ENCODE peak calls at places on chromosomes 3 and 15, in nine cellular contexts. One of them, this sample, is unnamed.

GRCh38 chr15:53625260-53625659 is 134.2 kb downstream of the WDR72 start:
- DNase-seq in stimulated activated effector memory CD8-positive, alpha-beta T cell treated with anti-CD3 and anti-CD28 coated beads, Interleukin-12 subunit alpha, Interleukin-12 subunit beta, amount 100 ng/mL, for 72 hours: no peak
- DNase-seq in NAMALWA: no peak
- DNase-seq in dermis microvascular lymphatic vessel endothelial cell: no peak
- DNase-seq in H9: peak; percentile 54
- DNase-seq in left ventricle myocardium inferior: no peak
- DNase-seq in esophagus muscularis mucosa: no peak
- DNase-seq in osteocyte: no peak
- DNase-seq in iris pigment epithelial cell: no peak
- DNase-seq in this sample: no peak

GRCh38 chr3:8246070-8246469 is 255.6 kb upstream of the LMCD1 start:
- DNase-seq in osteocyte: no peak
- DNase-seq in iris pigment epithelial cell: no peak
- DNase-seq in dermis microvascular lymphatic vessel endothelial cell: no peak
- DNase-seq in NAMALWA: no peak
- DNase-seq in H9: no peak
- DNase-seq in stimulated activated effector memory CD8-positive, alpha-beta T cell treated with anti-CD3 and anti-CD28 coated beads, Interleukin-12 subunit alpha, Interleukin-12 subunit beta, amount 100 ng/mL, for 72 hours: no peak
- DNase-seq in esophagus muscularis mucosa: no peak
- DNase-seq in left ventricle myocardium inferior: no peak
- DNase-seq in this sample: peak; percentile 93

GRCh38 chr15:38028869-38029268 is 94.4 kb downstream of the TMCO5A start:
- DNase-seq in osteocyte: no peak
- DNase-seq in esophagus muscularis mucosa: no peak
- DNase-seq in stimulated activated effector memory CD8-positive, alpha-beta T cell treated with anti-CD3 and anti-CD28 coated beads, Interleukin-12 subunit alpha, Interleukin-12 subunit beta, amount 100 ng/mL, for 72 hours: no peak
- DNase-seq in NAMALWA: no peak
- DNase-seq in H9: no peak
- DNase-seq in dermis microvascular lymphatic vessel endothelial cell: no peak
- DNase-seq in left ventricle myocardium inferior: no peak
- DNase-seq in iris pigment epithelial cell: peak; percentile 54
- DNase-seq in this sample: peak; percentile 13

GRCh38 chr3:113736548-113737089 is 9.4 kb downstream of the NAA50 start:
- DNase-seq in dermis microvascular lymphatic vessel endothelial cell: peak; percentile 57
- DNase-seq in osteocyte: no peak
- DNase-seq in esophagus muscularis mucosa: no peak
- DNase-seq in left ventricle myocardium inferior: no peak
- DNase-seq in H9: no peak
- DNase-seq in iris pigment epithelial cell: peak; percentile 65
- DNase-seq in stimulated activated effector memory CD8-positive, alpha-beta T cell treated with anti-CD3 and anti-CD28 coated beads, Interleukin-12 subunit alpha, Interleukin-12 subunit beta, amount 100 ng/mL, for 72 hours: no peak
- DNase-seq in NAMALWA: peak; percentile 86
- DNase-seq in this sample: peak; percentile 66

GRCh38 chr3:57382933-57383332 is 90.4 kb upstream of the ASB14 start:
- DNase-seq in NAMALWA: no peak
- DNase-seq in H9: no peak
- DNase-seq in iris pigment epithelial cell: peak; percentile 15
- DNase-seq in esophagus muscularis mucosa: no peak
- DNase-seq in dermis microvascular lymphatic vessel endothelial cell: no peak
- DNase-seq in osteocyte: no peak
- DNase-seq in stimulated activated effector memory CD8-positive, alpha-beta T cell treated with anti-CD3 and anti-CD28 coated beads, Interleukin-12 subunit alpha, Interleukin-12 subunit beta, amount 100 ng/mL, for 72 hours: no peak
- DNase-seq in left ventricle myocardium inferior: no peak
- DNase-seq in this sample: peak; percentile 71

GRCh38 chr3:167184511-167184910 is 195.6 kb downstream of the ZBBX start:
- DNase-seq in H9: peak; percentile 57
- DNase-seq in stimulated activated effector memory CD8-positive, alpha-beta T cell treated with anti-CD3 and anti-CD28 coated beads, Interleukin-12 subunit alpha, Interleukin-12 subunit beta, amount 100 ng/mL, for 72 hours: no peak
- DNase-seq in iris pigment epithelial cell: no peak
- DNase-seq in dermis microvascular lymphatic vessel endothelial cell: no peak
- DNase-seq in NAMALWA: no peak
- DNase-seq in esophagus muscularis mucosa: no peak
- DNase-seq in osteocyte: no peak
- DNase-seq in left ventricle myocardium inferior: no peak
- DNase-seq in this sample: no peak

GRCh38 chr15:89500397-89501270 is 4.3 kb upstream of the RHCG start:
- DNase-seq in left ventricle myocardium inferior: no peak
- DNase-seq in esophagus muscularis mucosa: no peak
- DNase-seq in iris pigment epithelial cell: no peak
- DNase-seq in H9: peak; percentile 38
- DNase-seq in NAMALWA: peak; percentile 39
- DNase-seq in osteocyte: no peak
- DNase-seq in dermis microvascular lymphatic vessel endothelial cell: no peak
- DNase-seq in stimulated activated effector memory CD8-positive, alpha-beta T cell treated with anti-CD3 and anti-CD28 coated beads, Interleukin-12 subunit alpha, Interleukin-12 subunit beta, amount 100 ng/mL, for 72 hours: no peak
- DNase-seq in this sample: no peak

GRCh38 chr3:195015021-195015420 is 255.9 kb downstream of the XXYLT1 start:
- DNase-seq in iris pigment epithelial cell: no peak
- DNase-seq in esophagus muscularis mucosa: no peak
- DNase-seq in H9: no peak
- DNase-seq in left ventricle myocardium inferior: no peak
- DNase-seq in NAMALWA: no peak
- DNase-seq in stimulated activated effector memory CD8-positive, alpha-beta T cell treated with anti-CD3 and anti-CD28 coated beads, Interleukin-12 subunit alpha, Interleukin-12 subunit beta, amount 100 ng/mL, for 72 hours: no peak
- DNase-seq in osteocyte: no peak
- DNase-seq in dermis microvascular lymphatic vessel endothelial cell: no peak
- DNase-seq in this sample: no peak

GRCh38 chr15:88657326-88658069 is 18.7 kb downstream of the ISG20 start:
- DNase-seq in NAMALWA: no peak
- DNase-seq in stimulated activated effector memory CD8-positive, alpha-beta T cell treated with anti-CD3 and anti-CD28 coated beads, Interleukin-12 subunit alpha, Interleukin-12 subunit beta, amount 100 ng/mL, for 72 hours: no peak
- DNase-seq in H9: peak; percentile 64
- DNase-seq in iris pigment epithelial cell: peak; percentile 55
- DNase-seq in osteocyte: peak; percentile 84
- DNase-seq in dermis microvascular lymphatic vessel endothelial cell: no peak
- DNase-seq in esophagus muscularis mucosa: peak; percentile 92
- DNase-seq in left ventricle myocardium inferior: no peak
- DNase-seq in this sample: peak; percentile 23

GRCh38 chr3:116863842-116864626 is 154.5 kb downstream of the TUSC7 start:
- DNase-seq in dermis microvascular lymphatic vessel endothelial cell: no peak
- DNase-seq in H9: peak; percentile 67
- DNase-seq in esophagus muscularis mucosa: no peak
- DNase-seq in left ventricle myocardium inferior: no peak
- DNase-seq in iris pigment epithelial cell: peak; percentile 76
- DNase-seq in osteocyte: no peak
- DNase-seq in stimulated activated effector memory CD8-positive, alpha-beta T cell treated with anti-CD3 and anti-CD28 coated beads, Interleukin-12 subunit alpha, Interleukin-12 subunit beta, amount 100 ng/mL, for 72 hours: no peak
- DNase-seq in NAMALWA: peak; percentile 47
- DNase-seq in this sample: peak; percentile 40

GRCh38 chr3:159787794-159788205 is 200.8 kb upstream of the IL12A start:
- DNase-seq in iris pigment epithelial cell: peak; percentile 97
- DNase-seq in NAMALWA: no peak
- DNase-seq in H9: no peak
- DNase-seq in left ventricle myocardium inferior: no peak
- DNase-seq in stimulated activated effector memory CD8-positive, alpha-beta T cell treated with anti-CD3 and anti-CD28 coated beads, Interleukin-12 subunit alpha, Interleukin-12 subunit beta, amount 100 ng/mL, for 72 hours: no peak
- DNase-seq in dermis microvascular lymphatic vessel endothelial cell: no peak
- DNase-seq in osteocyte: no peak
- DNase-seq in esophagus muscularis mucosa: no peak
- DNase-seq in this sample: no peak